ENCODE peak calls at places on chromosomes 7 and 10, in eight cellular contexts. P, H, T, X, E, M, U and A are unnamed samples.

GRCh38 chr7:115230882-115231508 is 309.1 kb downstream of the MDFIC start:
- DNase-seq in P (no peak), H (no peak), T (peak), X (no peak), E (peak), M (peak), U (no peak), A (no peak)

GRCh38 chr10:123318516-123318915 is 164.3 kb downstream of the BUB3 start:
- DNase-seq in P (no peak), H (no peak), T (no peak), X (no peak), E (no peak), M (no peak), U (no peak), A (no peak)

GRCh38 chr10:125823663-125824251 is 411 bp downstream of the BCCIP start:
- DNase-seq in P (no peak), H (peak), T (peak), X (no peak), E (no peak), M (no peak), U (no peak), A (peak)

GRCh38 chr7:69283421-69283820 is 314.9 kb upstream of the AUTS2 start:
- DNase-seq in P (no peak), H (no peak), T (no peak), X (no peak), E (no peak), M (no peak), U (no peak), A (no peak)

GRCh38 chr10:124539935-124540641 is 78.5 kb downstream of the LHPP start:
- DNase-seq in P (peak), H (peak), T (peak), X (peak), E (no peak), M (peak), U (no peak), A (peak)

GRCh38 chr7:101521430-101521925 is 107.6 kb downstream of the MYL10 start:
- DNase-seq in P (no peak), H (no peak), T (no peak), X (no peak), E (no peak), M (no peak), U (no peak), A (no peak)

GRCh38 chr10:43137701-43137970 is 609 bp upstream of the CSGALNACT2 start:
- DNase-seq in P (peak), H (peak), T (peak), X (no peak), E (no peak), M (peak), U (no peak), A (peak)

GRCh38 chr7:46909601-46910051 is 672.3 kb downstream of the TNS3 start:
- DNase-seq in P (no peak), H (no peak), T (no peak), X (no peak), E (no peak), M (no peak), U (no peak), A (no peak)

GRCh38 chr10:100978896-100979185 is 8.5 kb downstream of the MRPL43 start:
- DNase-seq in P (no peak), H (no peak), T (no peak), X (no peak), E (no peak), M (no peak), U (no peak), A (no peak)

GRCh38 chr7:30992414-30992813 is 28.7 kb downstream of the GHRHR start:
- DNase-seq in P (no peak), H (no peak), T (no peak), X (no peak), E (no peak), M (no peak), U (no peak), A (no peak)

GRCh38 chr10:63634488-63635090 is 113.4 kb downstream of the REEP3 start:
- DNase-seq in P (no peak), H (no peak), T (no peak), X (no peak), E (no peak), M (no peak), U (no peak), A (no peak)

GRCh38 chr10:17737021-17737965 is 14.7 kb upstream of the TMEM236 start:
- DNase-seq in P (no peak), H (peak), T (peak), X (no peak), E (no peak), M (peak), U (no peak), A (peak)

GRCh38 chr10:28202941-28203352 is 99.9 kb downstream of the MPP7 start:
- DNase-seq in P (no peak), H (no peak), T (no peak), X (no peak), E (no peak), M (no peak), U (no peak), A (no peak)

GRCh38 chr7:157930441-157930840 is 593.6 kb downstream of the DNAJB6 start:
- DNase-seq in P (no peak), H (no peak), T (no peak), X (no peak), E (no peak), M (no peak), U (no peak), A (no peak)

GRCh38 chr10:49620286-49620810 is 6.5 kb downstream of the CHAT start:
- DNase-seq in P (no peak), H (no peak), T (no peak), X (no peak), E (no peak), M (no peak), U (no peak), A (no peak)

GRCh38 chr10:113322843-113323242 is 230.0 kb upstream of the HABP2 start:
- DNase-seq in P (no peak), H (no peak), T (no peak), X (no peak), E (no peak), M (no peak), U (no peak), A (no peak)

GRCh38 chr10:67306588-67307205 is 380.9 kb downstream of the LRRTM3 start:
- DNase-seq in P (peak), H (peak), T (peak), X (no peak), E (peak), M (peak), U (no peak), A (peak)

GRCh38 chr10:19929466-19930140 is 113.4 kb downstream of the PLXDC2 start:
- DNase-seq in P (no peak), H (no peak), T (peak), X (no peak), E (no peak), M (no peak), U (no peak), A (no peak)

GRCh38 chr7:157480651-157481050 is 143.8 kb downstream of the DNAJB6 start:
- DNase-seq in P (no peak), H (no peak), T (no peak), X (no peak), E (no peak), M (no peak), U (no peak), A (no peak)

GRCh38 chr7:147861058-147861716 is 729.4 kb upstream of the C7orf33 start:
- DNase-seq in P (no peak), H (no peak), T (no peak), X (no peak), E (no peak), M (no peak), U (no peak), A (no peak)

GRCh38 chr10:113111900-113112853 is 162.1 kb downstream of the TCF7L2 start:
- DNase-seq in P (no peak), H (no peak), T (no peak), X (no peak), E (no peak), M (peak), U (no peak), A (no peak)

GRCh38 chr10:84026821-84027257 is 112.5 kb upstream of the GHITM start:
- DNase-seq in P (peak), H (peak), T (peak), X (no peak), E (peak), M (peak), U (no peak), A (peak)

GRCh38 chr7:39664057-39664456 is 40.7 kb downstream of the RALA start:
- DNase-seq in P (no peak), H (no peak), T (no peak), X (no peak), E (no peak), M (no peak), U (no peak), A (no peak)

GRCh38 chr7:74454948-74455804 is 1.5 kb downstream of the GTF2IRD1 start:
- DNase-seq in P (no peak), H (peak), T (no peak), X (no peak), E (no peak), M (peak), U (no peak), A (no peak)

DNA sequence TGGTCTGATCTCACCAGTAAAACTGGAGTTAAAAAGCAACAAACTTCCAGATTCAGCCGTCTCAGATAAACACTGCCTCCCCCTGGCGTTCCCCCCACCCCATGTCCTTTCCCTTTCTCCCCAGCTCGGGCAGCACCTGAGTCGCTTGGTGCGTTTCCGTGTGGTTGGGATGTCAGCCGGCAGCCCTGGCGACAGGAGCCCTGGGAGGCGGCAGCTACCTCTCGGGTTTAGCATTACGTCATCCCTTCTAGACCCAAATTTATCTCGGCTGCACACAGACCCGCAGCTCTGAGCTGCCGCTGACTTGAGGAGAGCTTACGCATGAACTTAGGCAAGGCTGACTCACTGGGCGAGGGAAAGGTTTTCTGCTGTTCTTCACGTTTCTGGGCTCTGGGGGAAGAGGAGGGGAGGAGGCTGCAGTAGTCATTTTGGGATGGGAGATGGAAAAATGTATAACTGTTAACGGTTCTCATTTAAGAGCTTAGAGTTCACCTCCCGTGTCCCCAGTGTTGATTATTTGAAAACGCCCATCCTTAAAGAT is 14.4 kb downstream of the MXI1 start:
- DNase-seq in P (peak), H (peak), T (peak), X (no peak), E (peak), M (no peak), U (no peak), A (peak)
- TF ChIP-seq POLR2AphosphoS5 in P (peak), H (no peak), T (no peak), X (no peak), E (peak), M (no peak), U (no peak), A (no peak)

GRCh38 chr7:89685287-89685686 is 469.0 kb upstream of the STEAP1 start:
- DNase-seq in P (no peak), H (no peak), T (no peak), X (no peak), E (no peak), M (no peak), U (no peak), A (no peak)

GRCh38 chr7:89681448-89681847 is 472.8 kb upstream of the STEAP1 start:
- DNase-seq in P (no peak), H (no peak), T (no peak), X (no peak), E (no peak), M (no peak), U (no peak), A (no peak)

DNA sequence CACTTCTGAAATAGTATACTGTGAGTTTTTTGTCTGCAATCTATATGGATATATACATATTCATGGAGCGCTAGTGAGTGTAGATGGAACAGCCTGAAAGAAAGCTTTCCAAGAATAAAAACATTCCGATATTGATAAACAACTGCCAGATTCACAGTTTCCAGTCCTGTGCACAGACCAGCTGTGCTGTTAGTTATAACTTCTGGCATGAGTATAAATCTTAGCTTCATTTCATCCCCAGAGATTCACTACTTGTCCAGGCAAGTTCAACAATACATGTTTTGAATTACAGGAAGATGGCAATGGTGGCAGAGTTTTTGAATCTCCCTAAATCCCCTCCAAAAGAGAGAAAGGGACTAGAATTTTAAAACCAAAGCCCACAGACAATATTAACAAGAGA is 467.0 kb upstream of the STEAP1 start:
- DNase-seq in P (no peak), H (no peak), T (no peak), X (no peak), E (no peak), M (no peak), U (no peak), A (no peak)
- TF ChIP-seq CTCF in P (no peak), H (no peak), T (no peak), X (no peak), E (no peak), M (no peak), U (no peak), A (no peak)

GRCh38 chr7:78047800-78048199 is 249.2 kb downstream of the PHTF2 start:
- DNase-seq in P (no peak), H (no peak), T (no peak), X (no peak), E (no peak), M (no peak), U (no peak), A (no peak)

GRCh38 chr7:78055160-78055559 is 256.6 kb downstream of the PHTF2 start:
- DNase-seq in P (no peak), H (no peak), T (no peak), X (no peak), E (no peak), M (no peak), U (no peak), A (no peak)

GRCh38 chr7:78057571-78057970 is 259.0 kb downstream of the PHTF2 start:
- DNase-seq in P (no peak), H (no peak), T (no peak), X (no peak), E (no peak), M (no peak), U (no peak), A (no peak)

GRCh38 chr7:78055579-78055978 is 257.0 kb downstream of the PHTF2 start:
- DNase-seq in P (no peak), H (no peak), T (no peak), X (no peak), E (no peak), M (no peak), U (no peak), A (no peak)

GRCh38 chr7:78052112-78052511 is 253.5 kb downstream of the PHTF2 start:
- DNase-seq in P (no peak), H (no peak), T (no peak), X (peak), E (no peak), M (no peak), U (no peak), A (peak)
- H2AFZ ChIP-seq in P (no peak), H (no peak), T (no peak), X (no peak), E (no peak), M (no peak), U (no peak), A (no peak)

GRCh38 chr10:102729090-102730026 is 14.4 kb upstream of the WBP1L start:
- DNase-seq in P (peak), H (peak), T (peak), X (no peak), E (peak), M (peak), U (no peak), A (peak)
- TF ChIP-seq POLR2AphosphoS5 in P (no peak), H (no peak), T (no peak), X (no peak), E (no peak), M (no peak), U (no peak), A (peak)

DNA sequence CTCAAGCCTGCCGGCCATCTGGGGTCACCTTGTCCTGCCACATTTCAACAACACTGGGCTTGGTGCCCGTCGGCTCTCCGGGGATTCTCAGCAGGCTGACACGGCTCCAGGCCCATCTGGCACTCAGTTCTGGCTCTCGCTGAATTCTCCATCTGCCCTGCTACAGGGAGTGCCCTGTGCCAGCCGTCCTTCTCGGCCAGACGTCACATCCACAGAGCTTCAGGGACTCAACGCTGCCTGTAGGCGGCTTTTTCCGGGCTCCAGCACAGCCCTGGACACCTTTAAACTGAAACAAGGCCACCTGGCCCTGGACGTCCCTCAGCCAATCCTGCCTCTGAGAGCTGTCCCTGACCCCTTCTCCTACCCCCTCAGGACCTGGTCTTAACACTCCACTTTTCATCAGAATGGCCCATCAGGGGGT is 43.0 kb downstream of the TMEM130 start:
- DNase-seq in P (no peak), H (peak), T (no peak), X (no peak), E (no peak), M (no peak), U (no peak), A (peak)
- TF ChIP-seq CTCF in P (no peak), H (no peak), T (no peak), X (no peak), E (no peak), M (no peak), U (no peak), A (no peak)

GRCh38 chr10:78434886-78435285 is 401.2 kb downstream of the RPS24 start:
- DNase-seq in P (no peak), H (no peak), T (peak), X (no peak), E (no peak), M (no peak), U (no peak), A (no peak)
- H2AFZ ChIP-seq in P (no peak), H (no peak), T (no peak), X (no peak), E (no peak), M (no peak), U (no peak), A (no peak)